ENCODE peak calls at places on chromosomes 16 and 17, in nine cellular contexts. E is iPS DF 19.7, N is caudate nucleus, I is right lobe of liver, P is GM06990, B is islet precursor cell, V is left lung, R is Caco-2, G is cortex of kidney. O is an unnamed sample.

GRCh38 chr17:2438823-2439222 is 38.0 kb upstream of the MNT start:
- DNase-seq in E (no peak), N (no peak), I (no peak), P (no peak), B (no peak), V (no peak), R (no peak), G (no peak), O (peak)

GRCh38 chr17:9028632-9029570 is 7.6 kb downstream of the NTN1 start:
- DNase-seq in E (no peak), N (no peak), I (no peak), P (no peak), B (peak), V (no peak), R (no peak), G (no peak), O (no peak)

GRCh38 chr17:77470800-77471733 is 330.3 kb downstream of the SEC14L1 start:
- DNase-seq in E (no peak), N (no peak), I (no peak), P (no peak), B (peak), V (no peak), R (peak), G (no peak), O (no peak)

GRCh38 chr16:50835358-50836060 is 93.6 kb downstream of the CYLD start:
- DNase-seq in E (no peak), N (peak), I (no peak), P (no peak), B (peak), V (no peak), R (no peak), G (no peak), O (no peak)

GRCh38 chr16:19884611-19885455 is at the start of gene GPRC5B:
- DNase-seq in E (no peak), N (peak), I (peak), P (peak), B (peak), V (no peak), R (peak), G (no peak), O (no peak)

GRCh38 chr16:68354816-68355215 is 44.0 kb downstream of the PRMT7 start:
- DNase-seq in E (no peak), N (no peak), I (no peak), P (no peak), B (no peak), V (no peak), R (no peak), G (no peak), O (no peak)

GRCh38 chr17:1049446-1050225 is 52.7 kb downstream of the TIMM22 start:
- DNase-seq in E (no peak), N (no peak), I (no peak), P (no peak), B (no peak), V (no peak), R (no peak), G (no peak), O (no peak)

GRCh38 chr16:67177743-67178699 is 5.7 kb downstream of the MATCAP1 start:
- DNase-seq in E (peak), N (peak), I (peak), P (peak), B (peak), V (peak), R (peak), G (no peak), O (no peak)

GRCh38 chr17:71180801-71181385 is 939.9 kb upstream of the SOX9 start:
- DNase-seq in E (no peak), N (no peak), I (no peak), P (no peak), B (peak), V (no peak), R (no peak), G (no peak), O (peak)

GRCh38 chr17:58688521-58688920 is 3.3 kb downstream of the TEX14 start:
- DNase-seq in E (no peak), N (no peak), I (no peak), P (no peak), B (no peak), V (no peak), R (no peak), G (no peak), O (no peak)

GRCh38 chr16:10575506-10576130 is 4.8 kb downstream of the EMP2 start:
- DNase-seq in E (no peak), N (no peak), I (no peak), P (no peak), B (no peak), V (no peak), R (no peak), G (no peak), O (peak)

GRCh38 chr17:876272-876671 is 94.1 kb downstream of the MRM3 start:
- DNase-seq in E (no peak), N (no peak), I (no peak), P (no peak), B (no peak), V (no peak), R (no peak), G (no peak), O (no peak)

GRCh38 chr17:8122923-8123694 is 797 bp downstream of the HES7 start:
- DNase-seq in E (no peak), N (no peak), I (no peak), P (peak), B (peak), V (no peak), R (no peak), G (no peak), O (peak)

GRCh38 chr16:8959921-8960787 is 3.6 kb downstream of the USP7 start:
- DNase-seq in E (no peak), N (no peak), I (no peak), P (no peak), B (no peak), V (no peak), R (no peak), G (no peak), O (peak)

GRCh38 chr17:20264996-20265395 is 202.3 kb downstream of the LGALS9B start:
- DNase-seq in E (no peak), N (no peak), I (no peak), P (no peak), B (no peak), V (no peak), R (no peak), G (no peak), O (no peak)

GRCh38 chr16:15726715-15727114 is 76.7 kb downstream of the NDE1 start:
- DNase-seq in E (no peak), N (no peak), I (no peak), P (no peak), B (no peak), V (no peak), R (no peak), G (no peak), O (no peak)

GRCh38 chr17:81153340-81153803 is 11.9 kb upstream of the PVALEF start:
- DNase-seq in E (no peak), N (peak), I (no peak), P (no peak), B (no peak), V (no peak), R (no peak), G (no peak), O (no peak)

GRCh38 chr17:6676802-6677157 is 25.2 kb downstream of the C17orf100 start:
- DNase-seq in E (no peak), N (no peak), I (no peak), P (no peak), B (no peak), V (no peak), R (no peak), G (no peak), O (no peak)

GRCh38 chr16:15861996-15862395 is 5.2 kb upstream of the MYH11 start:
- DNase-seq in E (no peak), N (no peak), I (no peak), P (no peak), B (no peak), V (no peak), R (no peak), G (no peak), O (no peak)